ENCODE peak calls at places on chromosomes 1 and 21, in four cellular contexts. E is GM12878, I is WTC11, Z is K562. O is an unnamed sample.

GRCh38 chr21:15908187-15908586 is 178.4 kb downstream of the USP25 start:
- DNase-seq in E (no peak), I (no peak), Z (no peak), O (no peak)

GRCh38 chr1:53069265-53069662 is 7.3 kb downstream of the PODN start:
- DNase-seq in E (no peak), I (no peak), Z (no peak), O (peak; percentile 26)

GRCh38 chr1:179091691-179092165 is 9.9 kb downstream of the TOR3A start:
- DNase-seq in E (no peak), I (no peak), Z (no peak), O (no peak)

GRCh38 chr1:39976732-39977131 is 21.8 kb downstream of the MFSD2A start:
- DNase-seq in E (no peak), I (peak; percentile 27), Z (peak; percentile 8), O (no peak)

GRCh38 chr1:201019321-201019977 is 4.1 kb downstream of the KIF21B start:
- DNase-seq in E (peak; percentile 84), I (no peak), Z (peak; percentile 79), O (no peak)

GRCh38 chr1:170471310-170471839 is 60.6 kb upstream of the GORAB start:
- DNase-seq in E (no peak), I (no peak), Z (no peak), O (no peak)

GRCh38 chr1:5742032-5742431 is 250.2 kb downstream of the NPHP4 start:
- DNase-seq in E (no peak), I (no peak), Z (no peak), O (no peak)

GRCh38 chr1:54361342-54361741 is 44.9 kb downstream of the SSBP3 start:
- DNase-seq in E (no peak), I (peak; percentile 43), Z (no peak), O (no peak)

GRCh38 chr1:216722841-216723240 is 388 bp downstream of the ESRRG start:
- DNase-seq in E (no peak), I (no peak), Z (no peak), O (no peak)

GRCh38 chr1:200307755-200308066 is 102.1 kb downstream of the ZNF281 start:
- DNase-seq in E (no peak), I (no peak), Z (no peak), O (no peak)

GRCh38 chr1:98315309-98315708 is 346.2 kb upstream of the SNX7 start:
- DNase-seq in E (no peak), I (no peak), Z (no peak), O (no peak)

GRCh38 chr1:41348394-41348793 is 12.8 kb upstream of the FOXO6 start:
- DNase-seq in E (no peak), I (no peak), Z (no peak), O (no peak)

DNA sequence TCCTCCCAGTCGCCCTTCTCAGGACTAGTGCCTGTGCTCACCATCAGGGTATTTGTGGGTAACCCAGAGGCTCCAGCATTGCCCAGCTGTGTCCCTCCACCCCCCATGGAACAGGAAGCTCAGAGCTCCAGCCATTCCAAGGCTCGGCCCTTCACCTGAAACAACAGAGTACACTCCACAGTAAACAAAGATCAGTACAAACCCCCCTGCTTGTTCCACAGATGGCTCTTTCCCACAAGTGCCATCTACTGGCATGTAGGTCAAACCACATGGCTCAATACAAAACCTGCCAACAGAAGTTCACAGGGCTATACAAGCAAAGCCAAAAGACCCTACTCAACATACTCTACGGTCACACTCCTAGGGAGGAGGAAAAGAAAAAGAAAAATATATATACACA is 258.7 kb downstream of the AGBL4 start:
- DNase-seq in E (no peak), I (peak; percentile 19), Z (no peak), O (peak; percentile 5)
- TF ChIP-seq USF2 in E (no peak), I (no peak), Z (no peak), O (no peak)

GRCh38 chr1:67945733-67946374 is 104.6 kb downstream of the DIRAS3 start:
- DNase-seq in E (no peak), I (no peak), Z (no peak), O (peak; percentile 77)
- TF ChIP-seq USF1 in E (no peak), I (no peak), Z (no peak), O (no peak)

DNA sequence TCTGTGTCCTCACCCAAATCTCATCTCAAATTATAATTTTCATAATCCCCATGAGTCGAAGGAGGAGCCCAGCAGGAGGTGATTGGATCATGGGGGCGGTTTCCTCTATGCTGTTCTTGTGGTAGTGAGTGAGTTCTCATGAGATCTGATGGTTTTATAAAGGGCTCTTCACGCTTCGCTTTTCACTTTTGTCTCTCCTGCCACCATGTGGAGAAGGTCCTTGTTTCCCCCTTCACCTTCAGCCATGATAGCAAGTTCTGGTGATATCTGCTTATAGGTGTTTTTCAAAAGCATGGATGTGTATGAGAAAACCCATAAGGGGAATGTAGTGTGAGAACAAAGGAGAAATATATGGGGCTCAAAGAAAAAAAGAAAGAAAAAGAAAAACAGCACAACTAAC is 405.9 kb upstream of the RGS18 start:
- DNase-seq in E (no peak), I (no peak), Z (no peak), O (no peak)
- TF ChIP-seq USF2 in E (no peak), I (no peak), Z (no peak), O (no peak)

GRCh38 chr1:101178341-101178687 is 58.5 kb upstream of the S1PR1 start:
- DNase-seq in E (no peak), I (no peak), Z (no peak), O (no peak)

GRCh38 chr1:101170506-101171050 is 66.2 kb upstream of the S1PR1 start:
- DNase-seq in E (no peak), I (no peak), Z (no peak), O (no peak)

GRCh38 chr1:101175886-101176285 is 60.9 kb upstream of the S1PR1 start:
- DNase-seq in E (no peak), I (no peak), Z (no peak), O (no peak)

GRCh38 chr1:101175474-101175873 is 61.3 kb upstream of the S1PR1 start:
- DNase-seq in E (no peak), I (no peak), Z (no peak), O (no peak)

DNA sequence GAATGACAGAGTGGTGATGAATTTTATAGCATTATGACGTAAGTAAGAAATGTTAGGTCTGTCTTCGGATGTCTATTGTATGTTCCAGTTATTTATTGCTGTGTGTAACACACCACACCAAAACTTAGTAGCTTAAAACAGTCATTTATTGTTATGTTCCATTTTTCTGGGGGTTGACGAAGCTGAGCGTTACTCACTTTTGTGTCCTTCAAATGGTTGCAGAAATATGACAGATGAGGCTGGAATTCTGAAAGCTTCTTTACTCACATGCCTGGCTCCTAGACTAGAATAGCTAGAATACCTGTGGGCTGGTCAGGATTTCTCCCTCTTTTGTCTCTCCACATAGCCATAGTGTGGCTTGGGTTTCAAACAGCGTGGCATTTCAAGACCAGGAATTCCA is 62.1 kb upstream of the S1PR1 start:
- DNase-seq in E (no peak), I (no peak), Z (no peak), O (no peak)
- TF ChIP-seq USF1 in E (no peak), I (no peak), Z (no peak), O (no peak)